ENCODE peak calls at places on chromosomes 7 and 10, in ten cellular contexts. I is GM10248, O is cardiac fibroblast, M is H9, R is B cell, B is DND-41, N is fibroblast of the aortic adventitia, U is H1, E is foreskin fibroblast, Y is left ventricle myocardium inferior. J is an unnamed sample.

GRCh38 chr10:614341-614664 is 75.2 kb downstream of the DIP2C start:
- DNase-seq in N (no peak), B (no peak), R (no peak), E (no peak), M (no peak), I (no peak), U (no peak), O (no peak), Y (no peak), J (no peak)

GRCh38 chr10:103820101-103821062 is 35.0 kb downstream of the SH3PXD2A start:
- DNase-seq in M (no peak), E (no peak), I (no peak), O (peak), B (no peak), Y (peak), U (no peak), N (peak), R (no peak), J (no peak)

GRCh38 chr10:59648711-59649201 is 60.9 kb downstream of the SLC16A9 start:
- DNase-seq in I (no peak), E (no peak), B (no peak), N (peak), O (peak), U (no peak), M (no peak), Y (no peak), R (no peak), J (no peak)

GRCh38 chr10:10797467-10797866 is 220.2 kb upstream of the CELF2 start:
- DNase-seq in R (no peak), U (no peak), Y (no peak), M (no peak), E (no peak), I (no peak), B (no peak), N (peak), O (peak), J (no peak)

GRCh38 chr10:103504181-103504783 is 10.8 kb downstream of the NEURL1 start:
- DNase-seq in U (no peak), M (no peak), E (peak), I (no peak), N (peak), R (no peak), O (peak), Y (no peak), B (peak), J (peak)

GRCh38 chr10:129498680-129499079 is 31.6 kb downstream of the MGMT start:
- DNase-seq in Y (no peak), R (no peak), O (no peak), E (no peak), M (no peak), N (no peak), U (no peak), B (no peak), I (no peak), J (no peak)

GRCh38 chr10:59876695-59877094 is 29.7 kb downstream of the CCDC6 start:
- DNase-seq in R (no peak), O (peak), E (no peak), Y (no peak), B (no peak), U (no peak), M (no peak), I (no peak), N (no peak), J (no peak)

GRCh38 chr7:147540743-147541142 is 1049.8 kb upstream of the C7orf33 start:
- DNase-seq in E (no peak), N (no peak), M (no peak), O (no peak), Y (no peak), I (no peak), R (no peak), B (no peak), U (no peak), J (no peak)

GRCh38 chr7:7554021-7554432 is 12.7 kb upstream of the MIOS start:
- DNase-seq in E (peak), N (peak), I (no peak), R (no peak), Y (no peak), U (no peak), O (peak), B (no peak), M (no peak), J (no peak)

GRCh38 chr7:50974240-50974639 is 191.5 kb upstream of the GRB10 start:
- DNase-seq in B (no peak), M (no peak), N (no peak), R (no peak), U (no peak), I (no peak), O (no peak), Y (no peak), E (no peak), J (no peak)

GRCh38 chr7:50976064-50976463 is 193.4 kb upstream of the GRB10 start:
- DNase-seq in O (no peak), N (no peak), M (no peak), B (no peak), Y (no peak), I (no peak), U (no peak), E (no peak), R (no peak), J (no peak)

GRCh38 chr7:50981743-50982142 is 199.0 kb upstream of the GRB10 start:
- DNase-seq in B (no peak), M (peak), R (no peak), E (no peak), U (no peak), O (no peak), I (no peak), Y (no peak), N (no peak), J (no peak)

GRCh38 chr7:50982626-50983025 is 199.9 kb upstream of the GRB10 start:
- DNase-seq in N (no peak), O (peak), U (no peak), I (no peak), E (no peak), B (no peak), R (no peak), M (peak), Y (no peak), J (no peak)

GRCh38 chr7:50978633-50979215 is 196.0 kb upstream of the GRB10 start:
- DNase-seq in U (no peak), I (no peak), Y (no peak), E (no peak), R (no peak), O (peak), N (peak), B (no peak), M (no peak), J (no peak)
- TF ChIP-seq CTCF in U (peak), I (no peak), Y (no peak), E (peak), R (no peak), O (peak), N (peak), B (no peak), M (peak), J (no peak)

GRCh38 chr10:119831656-119832055 is 41.0 kb downstream of the MCMBP start:
- DNase-seq in E (no peak), Y (no peak), I (no peak), B (no peak), M (no peak), O (no peak), N (no peak), U (no peak), R (no peak), J (no peak)
- TF ChIP-seq CTCF in E (no peak), Y (no peak), I (no peak), B (no peak), M (no peak), O (no peak), N (no peak), U (no peak), R (no peak), J (no peak)

DNA sequence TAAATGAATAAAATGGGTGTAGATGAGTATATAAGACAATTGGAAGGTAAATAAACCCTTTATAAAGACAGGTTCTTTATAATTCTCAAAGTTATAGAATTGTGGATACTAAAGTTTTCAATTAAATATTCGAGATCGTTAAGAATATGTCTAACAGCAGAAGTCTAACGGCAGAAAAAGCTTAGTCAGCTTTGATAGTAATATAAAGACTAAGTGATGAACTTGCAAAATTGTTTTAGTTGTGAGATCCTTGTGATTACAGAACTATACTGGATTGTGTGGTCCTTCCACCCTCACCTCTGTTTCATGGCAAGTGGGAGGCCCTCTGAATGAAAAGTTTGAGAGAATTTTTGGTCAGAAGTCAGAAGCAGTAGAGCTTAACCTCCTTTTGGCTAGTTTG is 2.3 kb downstream of the THNSL1 start:
- DNase-seq in B (no peak), O (no peak), U (no peak), Y (no peak), M (no peak), N (no peak), R (no peak), I (no peak), E (no peak), J (no peak)
- TF ChIP-seq CTCF in B (no peak), O (no peak), U (no peak), Y (no peak), M (no peak), N (no peak), R (no peak), I (no peak), E (no peak), J (no peak)

GRCh38 chr10:70936111-70936510 is 47.7 kb upstream of the PCBD1 start:
- DNase-seq in B (no peak), U (no peak), Y (no peak), O (no peak), I (no peak), M (no peak), N (no peak), E (no peak), R (no peak), J (no peak)

GRCh38 chr10:70937661-70938060 is 49.3 kb upstream of the PCBD1 start:
- DNase-seq in N (no peak), E (no peak), B (no peak), I (no peak), M (no peak), O (no peak), Y (no peak), R (no peak), U (no peak), J (no peak)

GRCh38 chr10:70934701-70935100 is 46.3 kb upstream of the PCBD1 start:
- DNase-seq in R (no peak), B (no peak), I (no peak), E (no peak), O (no peak), N (no peak), M (no peak), U (no peak), Y (no peak), J (no peak)

GRCh38 chr10:70935631-70936030 is 47.3 kb upstream of the PCBD1 start:
- DNase-seq in Y (no peak), U (no peak), M (no peak), I (no peak), B (no peak), R (no peak), E (no peak), O (no peak), N (no peak), J (no peak)

DNA sequence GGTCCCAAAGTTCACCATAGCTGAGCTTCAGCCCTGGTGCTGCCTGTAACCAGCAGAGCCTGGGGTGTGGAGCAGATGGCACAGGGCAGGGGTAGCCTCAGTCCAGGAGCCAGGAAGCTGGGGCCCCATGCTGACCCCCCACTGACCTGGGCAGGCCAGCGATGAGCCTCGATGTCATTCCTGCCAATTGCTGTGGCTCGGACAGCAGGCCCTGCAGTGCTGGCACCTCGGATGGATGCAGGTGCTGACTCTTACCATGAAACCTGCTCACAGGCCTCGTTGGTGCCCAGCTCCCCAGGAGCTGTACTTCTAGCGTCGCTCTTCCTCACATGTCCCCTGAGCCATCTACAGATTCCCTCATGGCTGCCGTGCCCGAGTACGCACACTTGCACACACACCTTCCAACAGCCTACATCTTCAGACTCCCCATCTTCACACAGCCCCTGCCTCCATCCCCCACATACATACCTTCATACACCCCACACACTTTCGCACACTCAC is 46.8 kb upstream of the PCBD1 start:
- DNase-seq in U (no peak), E (no peak), N (no peak), B (no peak), Y (no peak), R (no peak), I (no peak), M (no peak), O (no peak), J (no peak)
- TF ChIP-seq CTCF in U (no peak), E (no peak), N (no peak), B (no peak), Y (no peak), R (no peak), I (no peak), M (no peak), O (no peak), J (no peak)

GRCh38 chr10:30170814-30171213 is 111.4 kb upstream of the JCAD start:
- DNase-seq in R (no peak), Y (no peak), U (no peak), N (peak), B (no peak), M (no peak), O (peak), E (no peak), I (no peak), J (no peak)

GRCh38 chr10:30170146-30170545 is 110.8 kb upstream of the JCAD start:
- DNase-seq in Y (no peak), R (no peak), N (no peak), B (no peak), M (no peak), I (no peak), U (no peak), O (no peak), E (no peak), J (no peak)

GRCh38 chr10:30172663-30173062 is 113.3 kb upstream of the JCAD start:
- DNase-seq in M (no peak), I (no peak), E (no peak), O (no peak), B (no peak), N (no peak), U (no peak), Y (no peak), R (no peak), J (no peak)

GRCh38 chr10:30171601-30172000 is 112.2 kb upstream of the JCAD start:
- DNase-seq in E (no peak), M (no peak), Y (no peak), O (no peak), U (no peak), R (no peak), I (no peak), N (no peak), B (no peak), J (peak)

DNA sequence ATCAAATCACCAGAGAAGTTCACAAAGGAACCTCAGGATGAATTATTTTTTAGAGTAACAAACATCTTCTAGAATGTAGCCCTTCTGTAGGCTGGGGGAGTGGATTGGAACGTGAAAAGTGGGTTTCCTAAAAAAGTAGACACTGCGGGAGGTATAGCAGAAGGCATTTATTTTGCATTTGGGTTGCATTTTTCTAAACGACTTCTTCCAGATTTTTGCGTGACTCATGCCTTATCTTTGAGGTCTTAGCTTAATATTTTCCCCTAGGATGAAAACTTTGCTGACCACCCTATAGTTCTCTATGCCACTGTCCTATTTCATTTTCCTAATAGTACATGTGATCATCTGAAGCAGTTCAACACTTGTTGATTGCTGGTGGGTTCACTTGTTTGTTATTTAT is 112.7 kb upstream of the JCAD start:
- DNase-seq in R (no peak), I (no peak), N (no peak), B (no peak), E (no peak), U (no peak), M (no peak), O (no peak), Y (no peak), J (no peak)
- TF ChIP-seq CTCF in R (no peak), I (no peak), N (no peak), B (no peak), E (no peak), U (no peak), M (no peak), O (no peak), Y (no peak), J (no peak)

GRCh38 chr7:106679153-106679931 is 18.4 kb upstream of the CCDC71L start:
- DNase-seq in I (peak), N (peak), M (no peak), E (peak), Y (no peak), R (no peak), B (no peak), O (peak), U (no peak), J (peak)
- TF ChIP-seq CTCF in I (no peak), N (no peak), M (no peak), E (no peak), Y (no peak), R (no peak), B (no peak), O (no peak), U (no peak), J (no peak)

GRCh38 chr7:30745251-30745650 is 6.7 kb upstream of the INMT start:
- DNase-seq in I (no peak), N (peak), B (no peak), R (no peak), M (no peak), O (no peak), E (no peak), U (no peak), Y (no peak), J (no peak)
- TF ChIP-seq CTCF in I (no peak), N (peak), B (no peak), R (no peak), M (no peak), O (no peak), E (no peak), U (no peak), Y (no peak), J (no peak)

DNA sequence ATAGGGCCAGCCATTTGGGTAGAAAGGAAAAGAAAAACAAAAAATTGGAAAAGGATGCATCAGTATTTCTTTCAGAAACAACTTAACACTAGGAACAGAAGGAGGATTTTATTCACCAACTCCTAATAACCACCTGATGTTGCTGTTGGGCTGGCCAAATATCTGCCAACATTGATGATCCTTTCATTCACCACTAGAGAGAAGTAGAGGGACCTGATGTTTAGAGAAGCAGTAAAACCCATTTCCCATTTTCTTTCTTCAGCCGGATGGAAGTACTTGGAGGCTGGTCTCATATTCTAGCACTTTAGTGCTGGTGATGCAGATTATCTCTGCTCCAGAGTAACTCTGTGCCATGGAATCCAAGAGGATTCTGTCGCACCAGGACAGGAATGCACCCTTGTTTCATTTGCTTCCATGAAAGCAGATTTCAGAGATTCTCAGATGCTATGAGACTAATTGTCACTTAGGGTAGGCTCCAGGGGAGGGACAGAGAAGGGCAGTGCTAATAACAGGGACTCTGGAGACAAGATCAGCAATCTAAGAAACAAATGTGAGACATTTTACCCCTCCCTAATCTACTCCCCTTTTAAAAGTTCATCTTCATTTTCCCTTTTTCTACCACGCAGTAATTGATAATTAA is 3.1 kb downstream of the KLLN start:
- DNase-seq in M (no peak), E (peak), O (peak), U (no peak), N (peak), I (peak), B (peak), R (peak), Y (no peak), J (peak)
- TF ChIP-seq CTCF in M (peak), E (no peak), O (peak), U (peak), N (peak), I (peak), B (peak), R (peak), Y (peak), J (peak)

GRCh38 chr7:141481971-141482370 is 69.2 kb upstream of the AGK start:
- DNase-seq in O (no peak), M (no peak), Y (no peak), B (no peak), U (no peak), I (no peak), N (no peak), E (no peak), R (no peak), J (no peak)
- TF ChIP-seq CTCF in O (no peak), M (no peak), Y (no peak), B (no peak), U (no peak), I (no peak), N (no peak), E (no peak), R (no peak), J (no peak)